ENCODE peak calls at places on chromosomes 3 and 15, in five cellular contexts. One of them, this sample, is unnamed.

GRCh38 chr3:25849641-25850040 is 59.8 kb downstream of the OXSM start:
- DNase-seq in stimulated activated CD4-positive, alpha-beta T cell treated with anti-CD3 and anti-CD28 coated beads, Interleukin-1b, Interleukin-23, amount 100 ng/mL, for 4 hours: no peak
- DNase-seq in posterior cingulate gyrus: no peak
- DNase-seq in activated naive CD8-positive, alpha-beta T cell treated with anti-CD3 and anti-CD28 coated beads, Interleukin-2, amount 50 U/mL, for 24 hours: no peak
- DNase-seq in HL-60: no peak
- DNase-seq in this sample: no peak

GRCh38 chr3:186172353-186172752 is 63.5 kb upstream of the ETV5 start:
- DNase-seq in stimulated activated CD4-positive, alpha-beta T cell treated with anti-CD3 and anti-CD28 coated beads, Interleukin-1b, Interleukin-23, amount 100 ng/mL, for 4 hours: no peak
- DNase-seq in posterior cingulate gyrus: no peak
- DNase-seq in activated naive CD8-positive, alpha-beta T cell treated with anti-CD3 and anti-CD28 coated beads, Interleukin-2, amount 50 U/mL, for 24 hours: no peak
- DNase-seq in HL-60: no peak
- DNase-seq in this sample: no peak

GRCh38 chr3:15159501-15160136 is 46.4 kb upstream of the CAPN7 start:
- DNase-seq in stimulated activated CD4-positive, alpha-beta T cell treated with anti-CD3 and anti-CD28 coated beads, Interleukin-1b, Interleukin-23, amount 100 ng/mL, for 4 hours: no peak
- DNase-seq in posterior cingulate gyrus: no peak
- DNase-seq in activated naive CD8-positive, alpha-beta T cell treated with anti-CD3 and anti-CD28 coated beads, Interleukin-2, amount 50 U/mL, for 24 hours: no peak
- DNase-seq in HL-60: no peak
- DNase-seq in this sample: no peak

GRCh38 chr3:72152551-72153476 is 367.9 kb upstream of the PROK2 start:
- DNase-seq in stimulated activated CD4-positive, alpha-beta T cell treated with anti-CD3 and anti-CD28 coated beads, Interleukin-1b, Interleukin-23, amount 100 ng/mL, for 4 hours: no peak
- DNase-seq in posterior cingulate gyrus: peak
- DNase-seq in activated naive CD8-positive, alpha-beta T cell treated with anti-CD3 and anti-CD28 coated beads, Interleukin-2, amount 50 U/mL, for 24 hours: no peak
- DNase-seq in HL-60: no peak
- DNase-seq in this sample: no peak

GRCh38 chr3:177932750-177933660 is 603.2 kb upstream of the KCNMB2 start:
- DNase-seq in stimulated activated CD4-positive, alpha-beta T cell treated with anti-CD3 and anti-CD28 coated beads, Interleukin-1b, Interleukin-23, amount 100 ng/mL, for 4 hours: no peak
- DNase-seq in posterior cingulate gyrus: no peak
- DNase-seq in activated naive CD8-positive, alpha-beta T cell treated with anti-CD3 and anti-CD28 coated beads, Interleukin-2, amount 50 U/mL, for 24 hours: no peak
- DNase-seq in HL-60: peak
- DNase-seq in this sample: no peak

GRCh38 chr15:32844118-32844711 is 126.4 kb downstream of the GREM1 start:
- DNase-seq in stimulated activated CD4-positive, alpha-beta T cell treated with anti-CD3 and anti-CD28 coated beads, Interleukin-1b, Interleukin-23, amount 100 ng/mL, for 4 hours: no peak
- DNase-seq in posterior cingulate gyrus: no peak
- DNase-seq in activated naive CD8-positive, alpha-beta T cell treated with anti-CD3 and anti-CD28 coated beads, Interleukin-2, amount 50 U/mL, for 24 hours: no peak
- DNase-seq in HL-60: no peak
- DNase-seq in this sample: no peak

GRCh38 chr3:64489361-64490044 is 198.3 kb downstream of the ADAMTS9 start:
- DNase-seq in stimulated activated CD4-positive, alpha-beta T cell treated with anti-CD3 and anti-CD28 coated beads, Interleukin-1b, Interleukin-23, amount 100 ng/mL, for 4 hours: no peak
- DNase-seq in posterior cingulate gyrus: no peak
- DNase-seq in activated naive CD8-positive, alpha-beta T cell treated with anti-CD3 and anti-CD28 coated beads, Interleukin-2, amount 50 U/mL, for 24 hours: no peak
- DNase-seq in HL-60: no peak
- DNase-seq in this sample: peak

GRCh38 chr3:103918336-103918735 is 1448.4 kb upstream of the ALCAM start:
- DNase-seq in stimulated activated CD4-positive, alpha-beta T cell treated with anti-CD3 and anti-CD28 coated beads, Interleukin-1b, Interleukin-23, amount 100 ng/mL, for 4 hours: no peak
- DNase-seq in posterior cingulate gyrus: no peak
- DNase-seq in activated naive CD8-positive, alpha-beta T cell treated with anti-CD3 and anti-CD28 coated beads, Interleukin-2, amount 50 U/mL, for 24 hours: no peak
- DNase-seq in HL-60: no peak
- DNase-seq in this sample: no peak

GRCh38 chr3:45781841-45782240 is 14.5 kb downstream of the SLC6A20 start:
- DNase-seq in stimulated activated CD4-positive, alpha-beta T cell treated with anti-CD3 and anti-CD28 coated beads, Interleukin-1b, Interleukin-23, amount 100 ng/mL, for 4 hours: no peak
- DNase-seq in posterior cingulate gyrus: no peak
- DNase-seq in activated naive CD8-positive, alpha-beta T cell treated with anti-CD3 and anti-CD28 coated beads, Interleukin-2, amount 50 U/mL, for 24 hours: no peak
- DNase-seq in HL-60: no peak
- DNase-seq in this sample: peak

This sample was measured in endodermal cell.